ENCODE peak calls at places on chromosomes 4 and X, in four cellular contexts. G, H, L and N are unnamed samples.

GRCh38 chr4:184596044-184596616 is 53.1 kb downstream of the CASP3 start:
- DNase-seq in G (no peak), H (no peak), L (no peak), N (no peak)

GRCh38 chr4:177907736-177908424 is 465.6 kb upstream of the AGA start:
- DNase-seq in G (no peak), H (no peak), L (no peak), N (no peak)

GRCh38 chr4:41661447-41662076 is 87.0 kb downstream of the PHOX2B start:
- DNase-seq in G (peak), H (peak), L (no peak), N (peak)

GRCh38 chrX:129771266-129771995 is 8.3 kb upstream of the SASH3 start:
- DNase-seq in G (no peak), H (no peak), L (no peak), N (no peak)

GRCh38 chr4:147877308-147877771 is 145.5 kb downstream of the ARHGAP10 start:
- DNase-seq in G (no peak), H (no peak), L (no peak), N (no peak)

GRCh38 chr4:176642472-176642871 is 150.2 kb downstream of the VEGFC start:
- DNase-seq in G (no peak), H (no peak), L (no peak), N (no peak)

GRCh38 chr4:3217266-3217665 is 31.7 kb upstream of the MSANTD1 start:
- DNase-seq in G (no peak), H (no peak), L (no peak), N (no peak)

GRCh38 chrX:10360121-10360520 is 203.3 kb downstream of the CLCN4 start:
- DNase-seq in G (no peak), H (peak), L (no peak), N (no peak)

GRCh38 chr4:96638132-96638531 is 798.2 kb downstream of the PDHA2 start:
- DNase-seq in G (no peak), H (no peak), L (no peak), N (no peak)

GRCh38 chr4:31139767-31140166 is 419.6 kb downstream of the PCDH7 start:
- DNase-seq in G (no peak), H (no peak), L (no peak), N (no peak)

GRCh38 chr4:185587444-185588161 is 52.3 kb upstream of the PDLIM3 start:
- DNase-seq in G (peak), H (no peak), L (peak), N (no peak)

GRCh38 chrX:11437642-11438379 is 144.6 kb downstream of the AMELX start:
- DNase-seq in G (no peak), H (peak), L (no peak), N (no peak)

GRCh38 chr4:108700358-108700757 is 50.0 kb downstream of the OSTC start:
- DNase-seq in G (no peak), H (peak), L (no peak), N (no peak)

GRCh38 chr4:69684821-69685220 is 31.8 kb upstream of the UGT2A1 start:
- DNase-seq in G (no peak), H (no peak), L (no peak), N (no peak)

GRCh38 chr4:152953514-152953913 is 17.4 kb downstream of the FHDC1 start:
- DNase-seq in G (no peak), H (no peak), L (no peak), N (no peak)

GRCh38 chr4:95524722-95525121 is 24.1 kb downstream of the UNC5C start:
- DNase-seq in G (no peak), H (no peak), L (no peak), N (no peak)

GRCh38 chr4:122826596-122827257 is at the start of gene FGF2:
- DNase-seq in G (peak), H (peak), L (no peak), N (peak)

GRCh38 chr4:98851806-98852205 is 77.1 kb downstream of the EIF4E start:
- DNase-seq in G (no peak), H (peak), L (no peak), N (no peak)

GRCh38 chr4:151967074-151967473 is 206.3 kb upstream of the GATB start:
- DNase-seq in G (no peak), H (no peak), L (no peak), N (no peak)

GRCh38 chrX:40012039-40012799 is 85.5 kb downstream of the BCOR start:
- DNase-seq in G (no peak), H (peak), L (no peak), N (no peak)

GRCh38 chr4:158894826-158895225 is 126.0 kb downstream of the FNIP2 start:
- DNase-seq in G (no peak), H (no peak), L (no peak), N (no peak)